ENCODE peak calls at places on chromosomes 16 and 17, in seven cellular contexts. S, J, Q, A, F, P and I are unnamed samples.
A peak's percentile ranks its signal among the peaks of the same experiment; 100 is the strongest.

GRCh38 chr17:13599808-13600398 is 1.8 kb downstream of the HS3ST3A1 start:
- DNase-seq in S (no peak), J (peak; percentile 48), Q (no peak), A (no peak), F (no peak), P (no peak), I (no peak)

GRCh38 chr16:67632415-67633172 is 12.3 kb upstream of the CARMIL2 start:
- DNase-seq in S (peak; percentile 28), J (peak; percentile 31), Q (no peak), A (no peak), F (no peak), P (no peak), I (no peak)

GRCh38 chr16:57669476-57670162 is 1.5 kb downstream of the ADGRG3 start:
- DNase-seq in S (no peak), J (no peak), Q (no peak), A (no peak), F (no peak), P (no peak), I (no peak)

GRCh38 chr16:14268073-14268472 is 197.0 kb downstream of the MRTFB start:
- DNase-seq in S (no peak), J (no peak), Q (no peak), A (no peak), F (no peak), P (no peak), I (no peak)

GRCh38 chr16:22313141-22313781 is 16.1 kb downstream of the POLR3E start:
- DNase-seq in S (no peak), J (no peak), Q (no peak), A (no peak), F (no peak), P (no peak), I (no peak)

GRCh38 chr16:57549730-57550129 is 7.3 kb downstream of the ADGRG5 start:
- DNase-seq in S (no peak), J (no peak), Q (no peak), A (no peak), F (no peak), P (no peak), I (no peak)

GRCh38 chr17:7750321-7750821 is 32.8 kb downstream of the DNAH2 start:
- DNase-seq in S (peak; percentile 86), J (peak; percentile 93), Q (no peak), A (peak; percentile 73), F (peak; percentile 52), P (no peak), I (peak; percentile 74)

GRCh38 chr16:68954871-68955635 is 111.7 kb downstream of the TANGO6 start:
- DNase-seq in S (no peak), J (no peak), Q (no peak), A (no peak), F (no peak), P (no peak), I (no peak)

GRCh38 chr16:20385844-20386832 is 18.4 kb downstream of the PDILT start:
- DNase-seq in S (peak; percentile 34), J (peak; percentile 54), Q (peak; percentile 61), A (no peak), F (peak; percentile 16), P (peak; percentile 47), I (no peak)

GRCh38 chr16:29009838-29010166 is 24.9 kb downstream of the LAT start:
- DNase-seq in S (no peak), J (no peak), Q (no peak), A (no peak), F (no peak), P (no peak), I (no peak)

GRCh38 chr16:56916571-56917403 is 15.2 kb upstream of the HERPUD1 start:
- DNase-seq in S (no peak), J (no peak), Q (no peak), A (no peak), F (no peak), P (no peak), I (no peak)

GRCh38 chr17:28974451-28974850 is 23.1 kb upstream of the PHF12 start:
- DNase-seq in S (no peak), J (no peak), Q (no peak), A (no peak), F (no peak), P (no peak), I (no peak)

GRCh38 chr16:66932076-66932475 is 2.1 kb downstream of the CIAO2B start:
- DNase-seq in S (no peak), J (no peak), Q (no peak), A (no peak), F (no peak), P (no peak), I (no peak)

GRCh38 chr16:22220714-22221113 is 14.6 kb downstream of the EEF2K start:
- DNase-seq in S (no peak), J (no peak), Q (no peak), A (no peak), F (no peak), P (peak; percentile 90), I (no peak)

GRCh38 chr17:3964203-3965122 is at the start of gene ATP2A3:
- DNase-seq in S (no peak), J (no peak), Q (no peak), A (no peak), F (no peak), P (no peak), I (no peak)

GRCh38 chr17:77492446-77493237 is 351.9 kb downstream of the SEC14L1 start:
- DNase-seq in S (no peak), J (no peak), Q (no peak), A (no peak), F (no peak), P (no peak), I (no peak)

GRCh38 chr17:59707971-59708425 is 544 bp downstream of the VMP1 start:
- DNase-seq in S (peak; percentile 29), J (no peak), Q (no peak), A (no peak), F (no peak), P (no peak), I (no peak)

GRCh38 chr17:21388066-21388465 is 11.9 kb downstream of the KCNJ12 start:
- DNase-seq in S (no peak), J (peak; percentile 52), Q (peak; percentile 31), A (no peak), F (no peak), P (no peak), I (no peak)

GRCh38 chr17:41254861-41255260 is 323 bp upstream of the KRTAP9-9 start:
- DNase-seq in S (peak; percentile 41), J (no peak), Q (no peak), A (no peak), F (no peak), P (no peak), I (no peak)

GRCh38 chr16:18068477-18068876 is 268.1 kb downstream of the NPIPA8 start:
- DNase-seq in S (no peak), J (no peak), Q (no peak), A (no peak), F (no peak), P (no peak), I (no peak)

GRCh38 chr17:51813784-51814174 is 344.7 kb downstream of the CA10 start:
- DNase-seq in S (no peak), J (no peak), Q (no peak), A (no peak), F (no peak), P (no peak), I (no peak)

GRCh38 chr16:85607796-85608514 is 5.2 kb upstream of the GSE1 start:
- DNase-seq in S (no peak), J (no peak), Q (peak; percentile 61), A (no peak), F (no peak), P (no peak), I (no peak)

GRCh38 chr16:85606920-85607319 is 6.2 kb upstream of the GSE1 start:
- DNase-seq in S (no peak), J (no peak), Q (no peak), A (no peak), F (no peak), P (no peak), I (no peak)

GRCh38 chr16:85608515-85608885 is 4.6 kb upstream of the GSE1 start:
- DNase-seq in S (no peak), J (no peak), Q (no peak), A (no peak), F (no peak), P (no peak), I (no peak)

GRCh38 chr16:85605912-85606841 is 6.9 kb upstream of the GSE1 start:
- DNase-seq in S (no peak), J (no peak), Q (no peak), A (no peak), F (no peak), P (no peak), I (no peak)

DNA sequence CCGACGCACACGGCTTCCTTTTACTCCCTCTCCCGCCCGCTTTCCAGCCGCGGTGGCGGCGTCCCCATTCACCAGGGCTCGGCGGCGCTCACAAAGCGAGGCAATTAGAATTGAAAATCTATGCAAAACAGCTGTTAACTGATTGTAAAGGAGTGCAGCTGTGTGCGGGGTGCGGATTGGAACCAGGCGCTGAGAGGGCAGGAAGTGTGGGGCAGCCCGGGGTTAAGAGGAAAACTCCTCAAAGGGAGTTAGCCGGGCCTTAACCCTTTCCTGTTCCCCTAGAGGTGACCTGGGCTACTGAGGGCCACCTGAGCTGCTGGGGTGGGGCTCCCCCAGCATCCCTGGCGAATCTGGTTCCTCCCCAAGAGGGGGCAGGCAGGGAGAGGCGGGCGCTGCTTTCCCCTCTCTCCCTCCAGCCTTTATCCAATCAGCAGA is 5.8 kb upstream of the GSE1 start:
- DNase-seq in S (no peak), J (no peak), Q (peak; percentile 57), A (no peak), F (no peak), P (no peak), I (no peak)
- TF ChIP-seq CTCF in S (peak; percentile 3), J (no peak), Q (peak; percentile 29), A (no peak), F (no peak), P (no peak), I (no peak)

GRCh38 chr16:30585400-30586191 is at the start of gene ZNF785:
- DNase-seq in S (peak; percentile 99), J (peak; percentile 100), Q (peak; percentile 98), A (peak; percentile 99), F (peak; percentile 95), P (peak; percentile 99), I (peak; percentile 98)
- H3K4me3 ChIP-seq in S (peak within 1 kb of the TSS; percentile 89), J (peak within 1 kb of the TSS; percentile 92), Q (peak within 1 kb of the TSS; percentile 95), A (peak within 1 kb of the TSS; percentile 73), F (peak within 1 kb of the TSS; percentile 46), P (peak within 1 kb of the TSS; percentile 73), I (peak within 1 kb of the TSS; percentile 73)

DNA sequence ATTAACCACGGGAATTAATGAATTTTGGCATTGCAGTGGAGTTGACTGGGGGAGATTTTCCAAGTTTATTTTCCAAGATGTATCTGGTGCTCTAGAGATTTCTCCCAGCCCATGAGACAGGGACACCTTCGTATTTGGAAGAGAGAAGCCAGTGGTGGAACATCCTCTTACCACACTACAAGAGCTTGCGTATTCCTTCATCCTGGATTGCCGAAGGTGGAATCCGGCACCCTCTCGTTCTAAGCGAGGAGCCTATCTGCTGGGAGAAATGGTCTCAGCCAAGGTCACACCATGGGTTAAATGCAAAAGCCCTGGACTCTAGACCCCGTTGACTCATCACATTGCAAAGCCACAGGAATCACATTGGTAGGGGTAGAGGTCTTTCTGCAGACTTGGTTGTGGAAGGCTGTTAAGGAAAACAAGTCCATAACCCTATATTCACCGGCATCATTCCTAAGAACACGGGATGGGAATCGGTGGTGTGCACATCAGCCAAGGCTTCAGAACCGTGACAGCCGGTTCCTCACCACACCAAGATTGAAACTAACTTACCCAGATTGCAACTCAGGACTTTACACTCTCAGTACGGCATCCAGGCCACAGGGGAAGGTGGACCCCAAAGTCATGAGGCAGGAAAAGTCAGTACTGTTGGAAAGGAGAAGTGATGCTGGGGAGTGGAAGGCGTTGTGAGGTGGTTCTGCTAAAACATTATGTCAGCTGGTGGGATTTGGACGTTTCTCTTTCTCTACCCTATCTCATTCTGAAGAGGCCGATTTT is 259.8 kb downstream of the CPPED1 start:
- DNase-seq in S (no peak), J (no peak), Q (no peak), A (no peak), F (no peak), P (no peak), I (no peak)
- TF ChIP-seq CTCF in S (no peak), J (no peak), Q (no peak), A (no peak), F (no peak), P (no peak), I (no peak)

GRCh38 chr17:71232801-71233559 is 887.8 kb upstream of the SOX9 start:
- DNase-seq in S (no peak), J (no peak), Q (no peak), A (no peak), F (no peak), P (no peak), I (no peak)
- H3K4me3 ChIP-seq in S (no peak overlapping the region), J (no peak overlapping the region), Q (no peak overlapping the region), A (no peak overlapping the region), F (no peak overlapping the region), P (no peak overlapping the region), I (no peak overlapping the region)